ENCODE peak calls at places on chromosomes 1 and 21, in five cellular contexts. M, T, U, D and A are unnamed samples.

GRCh38 chr1:182426442-182427430 is 23.2 kb upstream of the RGSL1 start:
- DNase-seq in M (no peak), T (no peak), U (no peak), D (no peak), A (no peak)

GRCh38 chr1:30952098-30952497 is 43.5 kb upstream of the SDC3 start:
- DNase-seq in M (no peak), T (no peak), U (no peak), D (no peak), A (no peak)

GRCh38 chr1:152143147-152143845 is 15.7 kb downstream of the RPTN start:
- DNase-seq in M (no peak), T (no peak), U (no peak), D (no peak), A (no peak)

GRCh38 chr1:56573311-56573710 is 6.1 kb downstream of the PLPP3 start:
- DNase-seq in M (no peak), T (no peak), U (no peak), D (no peak), A (no peak)

GRCh38 chr21:45990049-45990711 is 8.6 kb downstream of the COL6A1 start:
- DNase-seq in M (no peak), T (no peak), U (no peak), D (no peak), A (no peak)

GRCh38 chr1:217528271-217528670 is 102.6 kb downstream of the GPATCH2 start:
- DNase-seq in M (no peak), T (peak), U (no peak), D (no peak), A (no peak)

GRCh38 chr1:11862890-11863289 is 4.1 kb upstream of the NPPB start:
- DNase-seq in M (no peak), T (no peak), U (peak), D (no peak), A (no peak)

GRCh38 chr1:30372792-30373433 is 350.5 kb downstream of the MATN1 start:
- DNase-seq in M (no peak), T (no peak), U (no peak), D (peak), A (no peak)

GRCh38 chr1:51329443-51330325 is 678 bp downstream of the TTC39A start:
- DNase-seq in M (no peak), T (no peak), U (peak), D (no peak), A (peak)

GRCh38 chr21:43277481-43278351 is 108.9 kb downstream of the CRYAA start:
- DNase-seq in M (no peak), T (no peak), U (no peak), D (no peak), A (no peak)

GRCh38 chr1:95627244-95627643 is 393.2 kb downstream of the RWDD3 start:
- DNase-seq in M (no peak), T (no peak), U (no peak), D (no peak), A (no peak)